ENCODE peak calls at places on chromosomes 2 and 18, in five cellular contexts. B, G, T, Q and L are unnamed samples.
A peak's percentile ranks its signal among the peaks of the same experiment; 100 is the strongest.

GRCh38 chr2:83394134-83394965 is 1064.7 kb downstream of the SUCLG1 start:
- DNase-seq in G (no peak), B (no peak), Q (no peak), T (no peak), L (no peak)

GRCh38 chr2:218895758-218896500 is 15.3 kb downstream of the WNT10A start:
- DNase-seq in B (no peak), G (no peak), Q (no peak), T (peak; percentile 40), L (no peak)

GRCh38 chr2:23593396-23594078 is 208.6 kb downstream of the KLHL29 start:
- DNase-seq in G (no peak), B (no peak), T (no peak), Q (no peak), L (peak; percentile 24)

GRCh38 chr2:113211226-113212105 is 37.7 kb downstream of the PSD4 start:
- DNase-seq in B (peak; percentile 70), T (no peak), Q (no peak), G (no peak), L (no peak)

GRCh38 chr18:46832856-46833255 is 76.0 kb upstream of the ST8SIA5 start:
- DNase-seq in Q (no peak), T (no peak), G (no peak), B (no peak), L (no peak)

GRCh38 chr2:175167076-175167791 is 769 bp downstream of the ATF2 start:
- DNase-seq in Q (peak; percentile 28), B (peak; percentile 37), G (peak; percentile 54), T (no peak), L (no peak)

GRCh38 chr2:43294973-43295603 is 68.7 kb upstream of the ZFP36L2 start:
- DNase-seq in G (peak; percentile 35), T (no peak), Q (no peak), B (no peak), L (no peak)

GRCh38 chr2:231469568-231469920 is 5.3 kb upstream of the NCL start:
- DNase-seq in Q (no peak), T (no peak), B (no peak), G (no peak), L (no peak)

GRCh38 chr18:45320724-45321123 is 294.6 kb upstream of the SLC14A2 start:
- DNase-seq in G (peak; percentile 13), Q (no peak), B (peak; percentile 58), T (no peak), L (no peak)

GRCh38 chr2:233990261-233990798 is 60.2 kb upstream of the SPP2 start:
- DNase-seq in G (no peak), B (no peak), T (no peak), Q (no peak), L (no peak)